ENCODE peak calls at places on chromosomes 12 and 14, in nine cellular contexts. T, O, V, I, N, C, G, H and S are unnamed samples.

GRCh38 chr14:93055651-93056115 is 60.0 kb downstream of the ITPK1 start:
- DNase-seq in T (no peak), O (no peak), V (no peak), I (no peak), N (peak), C (no peak), G (no peak), H (no peak), S (no peak)

GRCh38 chr12:109459247-109459646 is 17.9 kb downstream of the KCTD10 start:
- DNase-seq in T (no peak), O (no peak), V (no peak), I (no peak), N (no peak), C (no peak), G (no peak), H (no peak), S (no peak)

GRCh38 chr14:103688906-103689902 is 26.0 kb downstream of the XRCC3 start:
- DNase-seq in T (peak), O (no peak), V (no peak), I (no peak), N (no peak), C (no peak), G (no peak), H (no peak), S (no peak)

GRCh38 chr12:132834181-132834711 is 5.6 kb upstream of the GOLGA3 start:
- DNase-seq in T (no peak), O (peak), V (no peak), I (peak), N (no peak), C (no peak), G (no peak), H (no peak), S (no peak)

GRCh38 chr12:54981796-54982195 is 2.8 kb downstream of the TESPA1 start:
- DNase-seq in T (no peak), O (no peak), V (no peak), I (peak), N (no peak), C (no peak), G (no peak), H (no peak), S (no peak)

GRCh38 chr12:46357438-46358324 is 14.9 kb downstream of the SLC38A2 start:
- DNase-seq in T (no peak), O (no peak), V (no peak), I (no peak), N (no peak), C (no peak), G (no peak), H (peak), S (peak)

GRCh38 chr12:2283910-2284309 is 231.1 kb downstream of the CACNA1C start:
- DNase-seq in T (no peak), O (no peak), V (no peak), I (no peak), N (peak), C (no peak), G (no peak), H (peak), S (no peak)

GRCh38 chr12:16685107-16685506 is 79.1 kb upstream of the LMO3 start:
- DNase-seq in T (no peak), O (no peak), V (no peak), I (no peak), N (no peak), C (no peak), G (no peak), H (peak), S (peak)

GRCh38 chr12:117587646-117588287 is 226.3 kb upstream of the NOS1 start:
- DNase-seq in T (peak), O (no peak), V (no peak), I (peak), N (peak), C (peak), G (peak), H (peak), S (no peak)

GRCh38 chr12:116066381-116067230 is 210.9 kb downstream of the MED13L start:
- DNase-seq in T (no peak), O (peak), V (peak), I (peak), N (peak), C (peak), G (peak), H (peak), S (peak)

GRCh38 chr12:53481957-53482586 is 17.2 kb downstream of the MAP3K12 start:
- DNase-seq in T (no peak), O (no peak), V (no peak), I (no peak), N (peak), C (no peak), G (no peak), H (no peak), S (no peak)

GRCh38 chr12:98895086-98895651 is 250.1 kb downstream of the APAF1 start:
- DNase-seq in T (peak), O (no peak), V (no peak), I (no peak), N (peak), C (no peak), G (no peak), H (no peak), S (no peak)

GRCh38 chr14:37168721-37169120 is 3.7 kb downstream of the SLC25A21 start:
- DNase-seq in T (no peak), O (no peak), V (no peak), I (no peak), N (no peak), C (no peak), G (no peak), H (no peak), S (no peak)

GRCh38 chr12:96487214-96487613 is 2.2 kb upstream of the CFAP54 start:
- DNase-seq in T (no peak), O (no peak), V (no peak), I (no peak), N (no peak), C (no peak), G (no peak), H (peak), S (peak)

GRCh38 chr12:57419495-57419894 is 11.3 kb downstream of the R3HDM2 start:
- DNase-seq in T (no peak), O (no peak), V (no peak), I (no peak), N (no peak), C (no peak), G (no peak), H (no peak), S (no peak)